ENCODE peak calls at places on chromosome 19, in nine cellular contexts. F is mammary epithelial cell, G is NT2/D1, M is psoas muscle, R is fibroblast of lung, K is HepG2, H is heart right ventricle, X is PC-3, Y is adrenal gland. U is an unnamed sample. For H3K27me3, the result is how much of the 10 kb centered on the place peaks cover.

GRCh38 chr19:15640294-15640903 is at the start of gene CYP4F3:
- DNase-seq in R (no peak), M (no peak), F (peak), Y (peak), K (peak), X (peak), G (no peak), H (peak), U (no peak)

GRCh38 chr19:4977299-4978174 is 8.6 kb downstream of the KDM4B start:
- DNase-seq in R (peak), X (no peak), H (peak), G (peak), K (no peak), Y (peak), F (peak), M (peak), U (peak)

GRCh38 chr19:29667941-29668340 is 2.7 kb downstream of the PLEKHF1 start:
- DNase-seq in G (no peak), M (no peak), F (no peak), H (no peak), Y (no peak), R (no peak), K (no peak), X (no peak), U (no peak)

GRCh38 chr19:56162258-56162657 is 13.6 kb upstream of the GALP start:
- DNase-seq in G (no peak), X (peak), F (no peak), R (peak), Y (no peak), M (no peak), H (no peak), K (no peak), U (no peak)

GRCh38 chr19:741506-742131 is 9.3 kb upstream of the MISP start:
- DNase-seq in K (peak), M (no peak), R (no peak), Y (no peak), H (no peak), X (peak), F (no peak), G (peak), U (no peak)

GRCh38 chr19:50639121-50640112 is at the start of gene SYT3:
- DNase-seq in R (peak), Y (peak), X (peak), K (no peak), H (peak), F (no peak), M (no peak), G (no peak), U (no peak)

GRCh38 chr19:39413903-39414608 is 1.6 kb downstream of the PLEKHG2 start:
- DNase-seq in M (peak), H (peak), F (no peak), G (no peak), X (no peak), K (peak), R (no peak), Y (no peak), U (no peak)

GRCh38 chr19:36257512-36257876 is 42.6 kb downstream of the ZNF146 start:
- DNase-seq in G (no peak), F (no peak), M (peak), X (no peak), K (no peak), Y (peak), H (peak), R (no peak), U (no peak)

GRCh38 chr19:5881543-5882299 is 11.4 kb upstream of the FUT5 start:
- DNase-seq in X (no peak), F (no peak), Y (no peak), H (no peak), G (no peak), K (no peak), R (no peak), M (peak), U (no peak)

GRCh38 chr19:57171551-57172081 is 4.3 kb upstream of the DUXA start:
- DNase-seq in Y (peak), X (peak), F (peak), M (no peak), G (no peak), K (peak), R (peak), H (peak), U (no peak)

GRCh38 chr19:1505012-1505411 is 7.8 kb downstream of the ADAMTSL5 start:
- DNase-seq in R (no peak), X (no peak), G (no peak), F (no peak), M (no peak), H (no peak), K (no peak), Y (no peak), U (no peak)

GRCh38 chr19:23762548-23762883 is 3.8 kb upstream of the ZNF681 start:
- DNase-seq in F (no peak), Y (no peak), G (no peak), H (no peak), X (no peak), R (no peak), K (no peak), M (no peak), U (no peak)

GRCh38 chr19:15979293-15979692 is 30.5 kb downstream of the OR10H4 start:
- DNase-seq in X (no peak), K (no peak), Y (no peak), G (no peak), H (no peak), R (no peak), M (no peak), F (no peak), U (no peak)

GRCh38 chr19:35142531-35143230 is 374 bp upstream of the FXYD7 start:
- DNase-seq in X (peak), Y (peak), M (peak), R (no peak), H (peak), K (no peak), F (no peak), G (no peak), U (no peak)

GRCh38 chr19:46147791-46148288 is at the start of gene IGFL2:
- DNase-seq in X (peak), R (peak), F (peak), Y (no peak), M (no peak), K (no peak), H (no peak), G (no peak), U (no peak)
- H3K27me3 ChIP-seq in X (under half), R (under half), F (under half), Y (under half), M (under half), K (under half), H (under half), G (under half), U (under half)

GRCh38 chr19:41328157-41328817 is 18.3 kb downstream of the CCDC97 start:
- DNase-seq in F (no peak), X (no peak), R (peak), K (no peak), Y (no peak), M (no peak), G (no peak), H (no peak), U (no peak)
- H3K4me3 ChIP-seq in F (no peak), X (no peak), R (no peak), K (no peak), Y (no peak), M (peak), G (no peak), H (no peak), U (no peak)

DNA sequence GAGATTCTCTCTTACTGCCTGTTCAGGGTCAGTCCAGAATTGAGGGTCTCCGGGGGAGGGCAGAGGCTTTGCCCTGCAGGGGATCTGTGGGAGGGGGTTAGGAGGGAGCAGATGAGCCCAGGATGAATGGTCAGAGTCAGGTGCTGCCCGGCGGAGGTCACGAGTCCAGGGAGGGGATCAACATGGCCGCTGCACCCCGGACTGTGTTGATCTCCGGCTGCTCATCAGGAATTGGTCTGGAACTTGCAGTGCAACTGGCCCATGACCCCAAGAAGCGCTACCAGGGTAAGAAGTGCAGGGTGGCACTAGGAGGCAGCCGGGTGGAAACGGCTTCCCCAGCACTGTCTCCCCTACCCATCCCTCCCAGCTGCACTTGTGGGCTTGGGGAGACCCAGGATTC is at the start of gene RDH8:
- DNase-seq in X (no peak), Y (no peak), K (no peak), H (no peak), R (no peak), F (no peak), G (no peak), M (no peak), U (no peak)
- H3K27me3 ChIP-seq in X (half or more), Y (under half), K (under half), H (under half), R (under half), F (under half), G (under half), M (under half), U (under half)

DNA sequence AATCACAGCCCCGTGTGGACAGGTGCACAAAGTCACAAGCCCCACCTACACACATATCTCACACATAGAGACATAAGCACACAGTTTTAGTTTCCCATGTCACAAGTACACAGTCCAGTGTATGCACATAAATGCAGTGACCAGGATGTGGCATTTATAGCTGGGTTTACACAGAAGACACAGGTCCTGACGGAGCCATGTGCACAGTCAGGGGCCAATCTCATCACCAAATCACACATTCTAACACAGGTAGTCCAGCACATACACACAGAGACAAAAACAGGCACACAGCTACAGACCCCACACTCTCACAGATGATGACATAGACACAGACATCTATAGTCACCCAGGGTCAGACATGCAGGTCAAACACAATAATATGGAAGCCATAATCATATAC is 2.2 kb downstream of the NUMBL start:
- DNase-seq in G (no peak), K (no peak), F (no peak), X (no peak), M (no peak), Y (no peak), R (no peak), H (no peak), U (no peak)
- H3K4me3 ChIP-seq in G (no peak), K (no peak), F (no peak), X (peak), M (peak), Y (no peak), R (peak), H (no peak), U (peak)

GRCh38 chr19:7746903-7747884 is at the start of gene CD209:
- DNase-seq in G (no peak), Y (peak), X (no peak), F (no peak), K (no peak), H (no peak), M (no peak), R (no peak), U (no peak)
- H3K27me3 ChIP-seq in G (under half), Y (under half), X (under half), F (under half), K (under half), H (under half), M (under half), R (under half), U (under half)

DNA sequence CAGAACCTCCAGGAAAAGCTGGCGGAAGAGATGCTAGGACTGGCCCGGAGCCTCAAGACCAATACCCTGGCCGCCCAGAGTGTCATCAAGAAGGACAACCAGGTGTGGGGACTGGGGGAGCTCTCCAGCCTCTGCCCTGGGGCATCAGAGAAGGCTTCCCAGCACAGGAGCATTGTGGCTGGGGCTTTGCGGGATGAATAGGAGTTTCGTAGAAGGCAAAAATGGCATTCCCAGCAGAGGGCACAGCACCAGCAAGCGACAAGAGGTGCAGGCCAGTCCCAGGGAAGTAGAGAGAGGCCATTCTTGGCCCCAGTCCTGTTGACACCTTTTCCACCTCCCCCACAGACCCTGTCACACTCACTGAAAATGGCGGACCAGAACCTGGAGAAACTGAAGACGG is 4.1 kb downstream of the USE1 start:
- DNase-seq in X (no peak), K (no peak), M (no peak), R (no peak), G (no peak), Y (no peak), F (no peak), H (no peak), U (no peak)
- H3K4me3 ChIP-seq in X (no peak), K (no peak), M (no peak), R (no peak), G (no peak), Y (no peak), F (no peak), H (no peak), U (no peak)

GRCh38 chr19:17953316-17953801 is 13.5 kb upstream of the KCNN1 start:
- DNase-seq in G (no peak), Y (no peak), X (no peak), F (no peak), K (no peak), M (no peak), R (no peak), H (no peak), U (no peak)
- H3K27me3 ChIP-seq in G (under half), Y (half or more), X (half or more), F (under half), K (half or more), M (under half), R (under half), H (under half), U (under half)

GRCh38 chr19:54414156-54414555 is 1.1 kb upstream of the TTYH1 start:
- DNase-seq in K (no peak), G (no peak), H (no peak), R (no peak), M (no peak), F (no peak), Y (no peak), X (no peak), U (no peak)

GRCh38 chr19:54415901-54416621 is 797 bp downstream of the TTYH1 start:
- DNase-seq in M (no peak), R (no peak), F (no peak), K (no peak), G (no peak), H (no peak), Y (no peak), X (no peak), U (no peak)

GRCh38 chr19:54411033-54411432 is 4.2 kb upstream of the TTYH1 start:
- DNase-seq in Y (no peak), F (no peak), R (no peak), X (no peak), G (no peak), K (no peak), M (no peak), H (no peak), U (no peak)

GRCh38 chr19:54415208-54415900 is at the start of gene TTYH1:
- DNase-seq in X (no peak), K (no peak), R (no peak), M (no peak), G (no peak), H (no peak), Y (no peak), F (no peak), U (no peak)

DNA sequence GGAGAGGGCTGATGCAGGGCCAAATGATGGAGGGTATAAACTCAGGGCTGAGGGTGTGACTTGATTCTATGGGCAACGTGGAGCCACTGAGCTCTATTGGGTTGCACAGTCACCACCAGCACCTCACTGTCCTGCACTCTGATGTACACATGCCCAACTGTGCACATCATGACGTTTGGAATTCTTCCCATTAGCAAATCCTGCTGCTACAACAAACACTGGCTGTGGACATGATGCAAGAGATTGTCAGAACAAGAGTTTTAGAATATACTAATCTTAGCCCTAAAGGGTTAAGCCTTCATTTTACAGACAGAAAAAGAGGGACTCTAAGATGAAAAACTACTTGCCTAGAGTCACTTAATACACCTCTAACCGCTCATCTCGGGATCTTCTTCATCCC is 2.4 kb upstream of the TTYH1 start:
- DNase-seq in Y (no peak), H (no peak), M (no peak), X (no peak), G (no peak), R (no peak), F (no peak), K (no peak), U (no peak)
- H3K4me3 ChIP-seq in Y (no peak), H (no peak), M (no peak), X (no peak), G (no peak), R (no peak), F (no peak), K (no peak), U (no peak)

U was measured in BJ.